ENCODE peak calls at places on chromosomes 2 and 18, in five cellular contexts. One of them, this sample, is unnamed.

GRCh38 chr18:31042391-31043181 is at the start of gene DSC3:
- DNase-seq in OCI-LY7: no peak
- DNase-seq in Peyer's patch: peak
- DNase-seq in kidney: peak
- DNase-seq in adipocyte: no peak
- DNase-seq in this sample: peak

GRCh38 chr2:239309398-239310245 is 91.2 kb downstream of the HDAC4 start:
- DNase-seq in OCI-LY7: no peak
- DNase-seq in Peyer's patch: no peak
- DNase-seq in kidney: peak
- DNase-seq in adipocyte: no peak
- DNase-seq in this sample: peak

GRCh38 chr18:2976733-2977132 is 36.2 kb downstream of the LPIN2 start:
- DNase-seq in OCI-LY7: no peak
- DNase-seq in Peyer's patch: no peak
- DNase-seq in kidney: no peak
- DNase-seq in adipocyte: no peak
- DNase-seq in this sample: no peak

GRCh38 chr2:68100189-68100588 is 37.4 kb upstream of the C1D start:
- DNase-seq in OCI-LY7: no peak
- DNase-seq in Peyer's patch: no peak
- DNase-seq in kidney: no peak
- DNase-seq in adipocyte: no peak
- DNase-seq in this sample: no peak

GRCh38 chr2:128820427-128820826 is 501.8 kb upstream of the HS6ST1 start:
- DNase-seq in OCI-LY7: no peak
- DNase-seq in Peyer's patch: no peak
- DNase-seq in kidney: no peak
- DNase-seq in adipocyte: no peak
- DNase-seq in this sample: no peak

GRCh38 chr2:239578381-239578780 is 177.6 kb upstream of the HDAC4 start:
- DNase-seq in OCI-LY7: no peak
- DNase-seq in Peyer's patch: no peak
- DNase-seq in kidney: peak
- DNase-seq in adipocyte: no peak
- DNase-seq in this sample: peak

GRCh38 chr18:10454800-10455550 is 540 bp downstream of the APCDD1 start:
- DNase-seq in OCI-LY7: no peak
- DNase-seq in Peyer's patch: no peak
- DNase-seq in kidney: peak
- DNase-seq in adipocyte: peak
- DNase-seq in this sample: peak

GRCh38 chr18:74451148-74451547 is 6.0 kb downstream of the DIPK1C start:
- DNase-seq in OCI-LY7: no peak
- DNase-seq in Peyer's patch: no peak
- DNase-seq in kidney: no peak
- DNase-seq in adipocyte: no peak
- DNase-seq in this sample: no peak

GRCh38 chr2:105806994-105807393 is 62.3 kb downstream of the NCK2 start:
- DNase-seq in OCI-LY7: no peak
- DNase-seq in Peyer's patch: no peak
- DNase-seq in kidney: no peak
- DNase-seq in adipocyte: no peak
- DNase-seq in this sample: no peak

GRCh38 chr2:237092920-237093781 is 7.5 kb downstream of the COPS8 start:
- DNase-seq in OCI-LY7: peak
- DNase-seq in Peyer's patch: no peak
- DNase-seq in kidney: no peak
- DNase-seq in adipocyte: peak
- DNase-seq in this sample: no peak

GRCh38 chr2:160613466-160614153 is 120.0 kb upstream of the RBMS1 start:
- DNase-seq in OCI-LY7: no peak
- DNase-seq in Peyer's patch: no peak
- DNase-seq in kidney: no peak
- DNase-seq in adipocyte: peak
- DNase-seq in this sample: no peak

GRCh38 chr2:69164379-69164778 is 151.4 kb downstream of the ANTXR1 start:
- DNase-seq in OCI-LY7: no peak
- DNase-seq in Peyer's patch: no peak
- DNase-seq in kidney: no peak
- DNase-seq in adipocyte: peak
- DNase-seq in this sample: no peak

GRCh38 chr2:206392118-206392517 is 51.2 kb upstream of the ADAM23 start:
- DNase-seq in OCI-LY7: peak
- DNase-seq in Peyer's patch: peak
- DNase-seq in kidney: no peak
- DNase-seq in adipocyte: peak
- DNase-seq in this sample: no peak

GRCh38 chr2:236257171-236257570 is 7.0 kb downstream of the ASB18 start:
- DNase-seq in OCI-LY7: no peak
- DNase-seq in Peyer's patch: no peak
- DNase-seq in kidney: no peak
- DNase-seq in adipocyte: no peak
- DNase-seq in this sample: no peak

DNA sequence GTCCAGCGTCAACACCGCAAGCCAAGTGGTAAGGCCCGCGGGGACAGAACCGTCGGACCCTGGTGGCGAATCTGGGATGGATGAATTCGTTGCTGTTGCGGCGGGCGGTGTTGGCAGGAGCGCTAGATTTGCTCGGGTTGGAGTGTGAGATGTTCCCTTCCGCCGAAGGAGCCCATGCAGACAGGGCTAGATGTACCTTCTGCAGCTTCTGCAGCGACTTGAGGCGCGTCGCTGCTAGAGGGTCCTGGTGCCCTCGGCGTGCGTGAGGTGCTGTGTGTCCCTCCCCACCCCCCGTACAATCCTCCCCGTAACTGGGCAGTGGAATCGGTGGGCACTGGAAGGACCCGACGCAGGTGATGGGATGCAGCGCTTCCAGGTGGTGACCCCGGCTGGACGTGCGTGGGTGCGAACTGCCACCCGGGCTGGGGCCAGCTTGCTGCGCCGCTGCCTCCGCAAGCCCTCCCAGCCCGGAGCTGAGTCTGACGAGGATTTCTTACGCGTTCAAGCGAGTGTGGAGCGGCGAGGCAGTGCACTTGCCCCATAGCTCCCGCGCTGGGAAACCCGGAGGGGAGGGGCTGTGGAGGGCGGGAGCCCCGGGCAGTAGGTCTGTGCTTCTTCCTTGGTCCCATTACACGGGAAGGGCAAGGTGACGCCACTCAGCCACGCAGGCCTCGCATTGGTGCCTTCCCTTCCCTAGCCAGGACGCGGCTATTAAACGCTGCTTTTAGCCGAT is 34.3 kb downstream of the CHRNA1 start:
- DNase-seq in OCI-LY7: no peak
- DNase-seq in Peyer's patch: no peak
- DNase-seq in kidney: no peak
- DNase-seq in adipocyte: peak
- DNase-seq in this sample: no peak
- H3K4me3 ChIP-seq in OCI-LY7: no peak
- H3K4me3 ChIP-seq in Peyer's patch: peak
- H3K4me3 ChIP-seq in kidney: peak
- H3K4me3 ChIP-seq in adipocyte: peak
- H3K4me3 ChIP-seq in this sample: peak

DNA sequence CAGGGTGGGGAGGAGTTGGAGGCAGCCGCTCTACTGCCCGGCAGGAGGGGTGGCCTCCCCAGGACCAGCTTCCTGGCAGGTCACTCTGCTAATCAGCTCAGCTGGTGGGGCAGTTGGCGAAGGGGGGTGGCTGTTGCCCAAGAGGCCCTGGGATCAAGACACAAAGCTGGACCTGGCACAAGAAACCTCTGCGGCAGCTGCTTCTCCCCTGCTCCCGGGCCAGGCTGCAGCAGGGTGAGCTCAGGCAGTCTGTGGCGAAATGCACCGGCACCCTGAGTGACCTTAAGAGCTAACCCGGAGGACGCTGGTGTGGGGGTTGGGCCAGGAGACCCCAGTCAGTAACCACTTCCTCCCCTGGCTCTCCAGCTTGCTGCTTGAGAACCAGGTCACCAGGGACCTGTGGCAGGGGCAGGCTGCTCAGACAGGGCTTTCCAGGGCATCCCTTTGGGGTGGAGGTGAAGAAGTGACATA is 31.1 kb downstream of the TOGARAM2 start:
- DNase-seq in OCI-LY7: peak
- DNase-seq in Peyer's patch: peak
- DNase-seq in kidney: no peak
- DNase-seq in adipocyte: no peak
- DNase-seq in this sample: no peak
- H3K4me3 ChIP-seq in OCI-LY7: no peak
- H3K4me3 ChIP-seq in Peyer's patch: no peak
- H3K4me3 ChIP-seq in kidney: no peak
- H3K4me3 ChIP-seq in adipocyte: no peak
- H3K4me3 ChIP-seq in this sample: no peak

DNA sequence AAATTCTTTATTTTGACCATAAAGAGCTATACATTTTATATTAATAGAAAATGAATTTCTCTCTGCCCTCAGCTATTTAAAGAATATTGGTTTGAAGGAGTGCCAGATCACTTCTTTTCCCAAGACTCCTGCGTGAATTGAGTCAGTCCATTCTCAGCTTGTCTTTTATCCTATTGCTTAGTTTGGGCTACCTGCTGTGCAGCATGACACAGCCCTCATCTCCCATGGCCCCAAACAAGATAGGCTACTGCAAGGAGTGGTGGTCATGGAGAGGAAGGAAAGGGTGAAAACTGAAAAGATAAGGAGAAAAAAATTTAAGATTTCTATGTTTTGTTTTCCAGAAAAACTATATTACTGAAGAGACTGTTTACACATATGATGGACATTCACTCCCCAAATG is 10.1 kb upstream of the FBXO11 start:
- DNase-seq in OCI-LY7: no peak
- DNase-seq in Peyer's patch: no peak
- DNase-seq in kidney: no peak
- DNase-seq in adipocyte: no peak
- DNase-seq in this sample: no peak
- H3K4me3 ChIP-seq in OCI-LY7: no peak
- H3K4me3 ChIP-seq in Peyer's patch: no peak
- H3K4me3 ChIP-seq in kidney: no peak
- H3K4me3 ChIP-seq in adipocyte: no peak
- H3K4me3 ChIP-seq in this sample: no peak

GRCh38 chr2:15816226-15816625 is 124.1 kb upstream of the MYCN start:
- DNase-seq in OCI-LY7: no peak
- DNase-seq in Peyer's patch: no peak
- DNase-seq in kidney: no peak
- DNase-seq in adipocyte: no peak
- DNase-seq in this sample: no peak
- H3K4me3 ChIP-seq in OCI-LY7: no peak
- H3K4me3 ChIP-seq in Peyer's patch: no peak
- H3K4me3 ChIP-seq in kidney: no peak
- H3K4me3 ChIP-seq in adipocyte: no peak
- H3K4me3 ChIP-seq in this sample: no peak

DNA sequence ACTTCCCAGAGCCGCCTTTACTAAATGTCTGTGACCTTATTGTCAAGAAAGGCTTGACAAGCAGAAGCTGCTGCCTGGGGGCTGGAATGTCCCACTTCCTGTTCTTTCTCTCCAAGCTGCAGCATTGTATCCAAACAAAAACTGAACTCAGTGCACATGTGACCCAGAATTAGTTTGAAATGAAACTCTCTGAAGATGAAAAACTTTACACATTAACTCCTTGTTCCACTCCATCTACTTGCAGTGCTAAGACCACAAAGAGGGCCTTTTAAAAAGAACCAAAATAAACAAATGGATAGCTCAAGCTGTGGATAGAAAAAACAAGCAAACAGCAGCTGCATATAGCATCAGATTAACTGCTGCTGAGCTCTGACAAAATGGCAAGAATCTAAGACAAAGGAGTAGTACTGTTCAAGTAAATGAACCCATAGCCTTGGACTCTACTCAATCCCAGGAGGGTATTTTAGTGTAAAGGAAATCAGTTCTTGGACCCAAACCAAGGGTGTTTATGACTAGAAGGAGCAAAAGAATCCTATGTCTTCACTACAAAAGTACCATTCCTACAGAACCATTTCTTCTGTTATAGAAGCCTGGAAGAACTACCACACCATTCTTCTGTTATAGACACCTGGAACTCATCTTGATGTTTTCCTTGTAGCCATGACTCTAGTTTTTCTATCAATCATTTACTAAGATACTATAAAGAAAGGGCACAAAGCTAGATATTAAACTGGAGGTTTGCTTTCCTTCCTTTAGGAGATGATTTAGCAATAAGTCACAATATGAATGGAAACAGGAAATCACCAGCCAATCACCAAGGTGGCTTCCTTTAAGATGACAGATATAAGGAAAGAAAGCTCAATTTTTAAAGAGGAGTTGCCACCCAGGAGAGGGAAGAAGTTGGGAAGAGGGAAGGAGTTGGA is 100.1 kb upstream of the NEUROD1 start:
- DNase-seq in OCI-LY7: no peak
- DNase-seq in Peyer's patch: no peak
- DNase-seq in kidney: peak
- DNase-seq in adipocyte: peak
- DNase-seq in this sample: no peak
- H3K4me3 ChIP-seq in OCI-LY7: no peak
- H3K4me3 ChIP-seq in Peyer's patch: no peak
- H3K4me3 ChIP-seq in kidney: no peak
- H3K4me3 ChIP-seq in adipocyte: no peak
- H3K4me3 ChIP-seq in this sample: no peak

DNA sequence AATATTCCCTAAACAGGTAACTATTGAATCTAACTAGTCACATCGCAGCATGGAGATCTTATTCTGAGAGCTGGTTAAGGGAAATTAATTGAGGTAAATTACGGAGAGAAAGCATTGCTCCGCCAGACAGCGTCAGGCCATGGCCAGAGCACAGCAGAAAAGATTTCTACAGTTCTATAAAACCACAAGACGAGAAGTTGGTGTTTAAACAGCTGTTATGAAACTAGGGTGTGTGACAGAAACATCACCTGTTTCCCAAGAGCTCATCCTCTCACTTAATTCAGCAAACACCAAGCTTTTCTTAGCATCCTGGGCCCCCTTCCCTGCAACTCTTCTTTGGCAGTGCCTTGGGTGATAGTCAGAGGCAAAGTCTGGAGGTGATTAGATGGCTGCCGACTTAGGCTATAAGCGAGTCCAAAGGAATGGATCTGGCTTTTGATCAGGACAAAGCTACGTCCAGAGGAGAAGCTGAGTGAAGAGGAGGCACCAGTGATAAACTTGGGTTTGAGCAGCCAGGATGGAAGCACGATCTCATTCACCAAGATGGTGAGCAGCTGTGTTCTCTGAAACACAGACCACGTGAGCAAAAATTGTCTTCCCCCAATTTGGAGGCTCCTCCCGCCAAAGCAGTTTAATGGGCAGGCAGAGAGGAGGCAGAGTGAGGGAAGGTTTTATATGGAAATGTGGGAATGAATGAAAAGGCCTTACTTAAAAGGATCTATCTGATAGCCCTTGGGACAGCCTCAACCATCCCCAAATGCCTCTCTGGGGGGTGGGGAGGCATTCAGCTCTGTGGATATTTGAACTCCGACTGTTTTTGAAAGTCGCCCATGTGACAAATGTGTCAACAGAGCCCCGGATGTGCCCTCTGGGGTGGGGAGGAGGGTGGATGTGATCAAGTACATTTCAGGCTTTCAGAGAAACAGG is 57.8 kb downstream of the PKDCC start:
- DNase-seq in OCI-LY7: peak
- DNase-seq in Peyer's patch: peak
- DNase-seq in kidney: peak
- DNase-seq in adipocyte: no peak
- DNase-seq in this sample: peak
- H3K4me3 ChIP-seq in OCI-LY7: peak
- H3K4me3 ChIP-seq in Peyer's patch: no peak
- H3K4me3 ChIP-seq in kidney: no peak
- H3K4me3 ChIP-seq in adipocyte: no peak
- H3K4me3 ChIP-seq in this sample: no peak

This sample was measured in upper lobe of right lung.